ENCODE peak calls at places on chromosomes 11 and 22, in seven cellular contexts. P is B cell, H is skeletal muscle cell, J is body of pancreas, D is RWPE1, Z is SHP77, I is DMS 273 treated with DMSO at 0.1 percent for 48 hours. C is an unnamed sample.

GRCh38 chr11:20342347-20343279 is 20.9 kb upstream of the HTATIP2 start:
- DNase-seq in P (no peak), H (no peak), J (no peak), D (no peak), Z (no peak), I (no peak), C (peak; percentile 60)

GRCh38 chr11:6006846-6007245 is at the start of gene OR56A4:
- DNase-seq in P (no peak), H (no peak), J (no peak), D (no peak), Z (no peak), I (no peak), C (no peak)

GRCh38 chr11:110797453-110797852 is 85.2 kb upstream of the ARHGAP20 start:
- DNase-seq in P (peak; percentile 55), H (no peak), J (no peak), D (no peak), Z (no peak), I (no peak), C (no peak)

GRCh38 chr11:124869856-124870387 is 4.7 kb downstream of the ROBO3 start:
- DNase-seq in P (no peak), H (no peak), J (no peak), D (no peak), Z (no peak), I (no peak), C (no peak)

GRCh38 chr11:74749127-74749964 is 697 bp downstream of the RNF169 start:
- DNase-seq in P (peak; percentile 77), H (no peak), J (peak; percentile 64), D (peak; percentile 59), Z (peak; percentile 54), I (no peak), C (peak; percentile 54)

GRCh38 chr22:26416670-26417270 is 12.3 kb upstream of the ASPHD2 start:
- DNase-seq in P (no peak), H (peak; percentile 67), J (no peak), D (peak; percentile 79), Z (no peak), I (no peak), C (no peak)

GRCh38 chr22:19795617-19796008 is 35.0 kb downstream of the TBX1 start:
- DNase-seq in P (no peak), H (no peak), J (no peak), D (no peak), Z (no peak), I (no peak), C (no peak)

GRCh38 chr11:64384981-64385952 is 26.3 kb downstream of the RPS6KA4 start:
- DNase-seq in P (no peak), H (no peak), J (no peak), D (no peak), Z (no peak), I (no peak), C (no peak)

GRCh38 chr11:1108246-1108900 is 33.7 kb downstream of the MUC2 start:
- DNase-seq in P (no peak), H (no peak), J (no peak), D (no peak), Z (no peak), I (no peak), C (no peak)

GRCh38 chr11:46695345-46696211 is 4.8 kb downstream of the ARHGAP1 start:
- DNase-seq in P (no peak), H (no peak), J (no peak), D (no peak), Z (no peak), I (no peak), C (no peak)

GRCh38 chr11:112661571-112661970 is 299.6 kb upstream of the NCAM1 start:
- DNase-seq in P (no peak), H (no peak), J (no peak), D (no peak), Z (no peak), I (no peak), C (no peak)

GRCh38 chr22:39178206-39179111 is 26.0 kb upstream of the CBX7 start:
- DNase-seq in P (no peak), H (no peak), J (no peak), D (no peak), Z (no peak), I (no peak), C (no peak)

GRCh38 chr11:78691215-78691614 is 116.6 kb upstream of the NARS2 start:
- DNase-seq in P (no peak), H (no peak), J (no peak), D (no peak), Z (no peak), I (no peak), C (no peak)

GRCh38 chr11:77087723-77088225 is 14.9 kb upstream of the OMP start:
- DNase-seq in P (no peak), H (no peak), J (peak; percentile 3), D (no peak), Z (no peak), I (no peak), C (no peak)

GRCh38 chr11:63767415-63768231 is 952 bp downstream of the ZFTA start:
- DNase-seq in P (peak; percentile 52), H (peak; percentile 52), J (peak; percentile 63), D (peak; percentile 65), Z (peak; percentile 18), I (peak; percentile 13), C (peak; percentile 68)

GRCh38 chr11:35967042-35967441 is 23.2 kb downstream of the LDLRAD3 start:
- DNase-seq in P (no peak), H (no peak), J (no peak), D (no peak), Z (no peak), I (no peak), C (no peak)

GRCh38 chr11:71129624-71130023 is 122.8 kb downstream of the SHANK2 start:
- DNase-seq in P (no peak), H (peak; percentile 29), J (no peak), D (peak; percentile 67), Z (no peak), I (no peak), C (no peak)

GRCh38 chr22:20107951-20108756 is 7.8 kb upstream of the RANBP1 start:
- DNase-seq in P (no peak), H (no peak), J (no peak), D (no peak), Z (no peak), I (no peak), C (no peak)

GRCh38 chr11:72202571-72202970 is 10.6 kb downstream of the FOLR1 start:
- DNase-seq in P (no peak), H (no peak), J (no peak), D (no peak), Z (no peak), I (no peak), C (no peak)

GRCh38 chr22:17241571-17242310 is 22.5 kb upstream of the ADA2 start:
- DNase-seq in P (no peak), H (no peak), J (no peak), D (no peak), Z (no peak), I (no peak), C (no peak)

GRCh38 chr11:122642472-122642922 is 13.0 kb upstream of the UBASH3B start:
- DNase-seq in P (no peak), H (peak; percentile 71), J (no peak), D (peak; percentile 61), Z (no peak), I (no peak), C (no peak)

GRCh38 chr11:11567862-11568650 is 53.7 kb downstream of the GALNT18 start:
- DNase-seq in P (no peak), H (no peak), J (no peak), D (peak; percentile 53), Z (no peak), I (no peak), C (no peak)

GRCh38 chr11:118895093-118896039 is 11.7 kb downstream of the CXCR5 start:
- DNase-seq in P (peak; percentile 86), H (no peak), J (no peak), D (no peak), Z (no peak), I (no peak), C (no peak)

GRCh38 chr22:39224550-39224949 is 20.2 kb downstream of the PDGFB start:
- DNase-seq in P (no peak), H (no peak), J (no peak), D (no peak), Z (no peak), I (no peak), C (no peak)

GRCh38 chr11:66230978-66231377 is 37.5 kb upstream of the RAB1B start:
- DNase-seq in P (no peak), H (no peak), J (no peak), D (no peak), Z (no peak), I (no peak), C (no peak)

GRCh38 chr11:63212742-63213141 is 30.7 kb downstream of the SLC22A25 start:
- DNase-seq in P (no peak), H (no peak), J (no peak), D (peak; percentile 26), Z (peak; percentile 1), I (no peak), C (peak; percentile 29)

GRCh38 chr11:61120865-61121831 is 18.9 kb downstream of the CD5 start:
- DNase-seq in P (no peak), H (no peak), J (peak; percentile 78), D (no peak), Z (no peak), I (no peak), C (no peak)

GRCh38 chr22:36017661-36018091 is 10.9 kb downstream of the RBFOX2 start:
- DNase-seq in P (peak; percentile 71), H (no peak), J (no peak), D (no peak), Z (no peak), I (no peak), C (peak; percentile 22)

GRCh38 chr22:40300884-40301672 is 45.2 kb upstream of the ADSL start:
- DNase-seq in P (no peak), H (no peak), J (no peak), D (no peak), Z (no peak), I (no peak), C (no peak)

GRCh38 chr11:68714047-68714856 is 29.9 kb downstream of the GAL start:
- DNase-seq in P (no peak), H (no peak), J (no peak), D (no peak), Z (no peak), I (no peak), C (peak; percentile 51)